ENCODE peak calls at places on chromosomes 2 and 18, in ten cellular contexts. P is A549, G is Peyer's patch, H is heart right ventricle, Z is hepatocyte, F is upper lobe of right lung, I is body of pancreas, N is tibial artery, T is adrenal gland, V is colonic mucosa. O is an unnamed sample. For H3K4me1, the result is how much of the 10 kb centered on the place peaks cover.

GRCh38 chr2:122028371-122029102 is 273.1 kb downstream of the TSN start:
- DNase-seq in H (no peak), N (no peak), I (no peak), F (no peak), T (no peak), P (no peak), V (no peak), G (no peak), Z (no peak), O (no peak)

GRCh38 chr2:26757873-26758789 is 6.0 kb upstream of the SLC35F6 start:
- DNase-seq in I (peak), Z (peak), V (peak), P (peak), F (no peak), T (peak), H (peak), N (no peak), G (no peak), O (no peak)

GRCh38 chr18:8617907-8618306 is 8.7 kb downstream of the RAB12 start:
- DNase-seq in I (no peak), G (no peak), T (no peak), P (no peak), V (no peak), F (no peak), H (no peak), Z (no peak), N (no peak), O (no peak)

GRCh38 chr2:155983850-155984249 is 348.7 kb downstream of the NR4A2 start:
- DNase-seq in V (no peak), H (no peak), I (no peak), T (no peak), N (no peak), F (no peak), Z (no peak), P (no peak), G (no peak), O (no peak)

GRCh38 chr2:19256239-19256638 is 102.2 kb downstream of the OSR1 start:
- DNase-seq in F (no peak), H (no peak), T (no peak), Z (no peak), I (no peak), G (no peak), V (no peak), P (peak), N (no peak), O (no peak)

GRCh38 chr2:60849165-60849564 is 32.2 kb upstream of the REL start:
- DNase-seq in F (no peak), N (no peak), H (no peak), Z (no peak), I (no peak), V (no peak), G (no peak), P (no peak), T (no peak), O (no peak)

GRCh38 chr2:21041943-21042707 is 1.7 kb downstream of the APOB start:
- DNase-seq in P (no peak), G (no peak), N (no peak), Z (peak), H (no peak), I (no peak), F (no peak), V (no peak), T (no peak), O (no peak)

GRCh38 chr2:218262631-218263586 is 2.1 kb downstream of the GPBAR1 start:
- DNase-seq in H (no peak), G (no peak), F (peak), I (peak), T (no peak), V (no peak), Z (no peak), P (no peak), N (peak), O (no peak)

GRCh38 chr18:56997200-56997599 is 149.7 kb upstream of the BOD1L2 start:
- DNase-seq in I (no peak), Z (no peak), H (no peak), G (no peak), T (no peak), P (no peak), N (no peak), F (no peak), V (no peak), O (no peak)

GRCh38 chr2:54503192-54503591 is 47.1 kb downstream of the SPTBN1 start:
- DNase-seq in P (peak), G (no peak), I (no peak), Z (peak), N (no peak), T (no peak), V (peak), H (no peak), F (no peak), O (no peak)

GRCh38 chr18:68397241-68398035 is 317.5 kb downstream of the TMX3 start:
- DNase-seq in G (no peak), I (no peak), V (no peak), F (no peak), Z (no peak), H (no peak), T (no peak), P (no peak), N (no peak), O (no peak)

GRCh38 chr2:88471083-88471942 is 18.8 kb upstream of the FOXI3 start:
- DNase-seq in V (no peak), Z (no peak), I (no peak), N (no peak), P (no peak), F (peak), G (no peak), H (no peak), T (no peak), O (no peak)

GRCh38 chr2:197926673-197927072 is 122.3 kb downstream of the PLCL1 start:
- DNase-seq in G (no peak), I (no peak), F (no peak), V (no peak), Z (no peak), P (no peak), N (no peak), H (no peak), T (no peak), O (no peak)

GRCh38 chr2:60961457-60961856 is 56.1 kb upstream of the PEX13 start:
- DNase-seq in I (no peak), N (no peak), T (no peak), P (peak), H (no peak), F (no peak), V (no peak), Z (peak), G (no peak), O (no peak)

GRCh38 chr2:160652236-160652635 is 158.6 kb upstream of the RBMS1 start:
- DNase-seq in F (peak), Z (no peak), V (peak), G (peak), H (no peak), P (no peak), T (no peak), N (no peak), I (no peak), O (peak)

GRCh38 chr2:161173541-161174194 is 13.4 kb downstream of the TANK start:
- DNase-seq in P (no peak), I (no peak), H (no peak), T (no peak), F (no peak), Z (no peak), N (no peak), G (no peak), V (no peak), O (no peak)

GRCh38 chr2:29802976-29803375 is 118.4 kb downstream of the ALK start:
- DNase-seq in Z (no peak), P (no peak), H (no peak), G (no peak), I (no peak), V (no peak), F (no peak), T (no peak), N (no peak), O (no peak)

GRCh38 chr2:44596537-44597320 is 235.0 kb downstream of the CAMKMT start:
- DNase-seq in T (no peak), F (no peak), N (no peak), I (no peak), H (no peak), G (no peak), P (no peak), V (no peak), Z (no peak), O (no peak)

GRCh38 chr2:106137944-106138903 is 55.9 kb downstream of the UXS1 start:
- DNase-seq in V (no peak), P (no peak), Z (no peak), H (peak), G (no peak), I (no peak), N (no peak), T (no peak), F (no peak), O (no peak)

GRCh38 chr2:70672990-70673647 is 94.9 kb downstream of the ADD2 start:
- DNase-seq in F (no peak), Z (no peak), T (peak), I (no peak), G (no peak), N (no peak), P (no peak), H (no peak), V (no peak), O (no peak)

GRCh38 chr18:44325903-44326650 is 354.6 kb upstream of the SETBP1 start:
- DNase-seq in Z (peak), P (peak), I (peak), F (no peak), V (peak), N (no peak), H (peak), T (peak), G (peak), O (no peak)

GRCh38 chr2:96819101-96819875 is 3.2 kb downstream of the CNNM3 start:
- DNase-seq in F (peak), T (no peak), I (peak), H (no peak), G (no peak), P (peak), N (no peak), V (peak), Z (peak), O (no peak)

GRCh38 chr2:88950010-88950409 is 258.5 kb downstream of the RPIA start:
- DNase-seq in H (no peak), F (no peak), Z (no peak), I (no peak), P (peak), V (no peak), T (no peak), G (no peak), N (no peak), O (no peak)

GRCh38 chr2:176192351-176192750 is 3.9 kb downstream of the HOXD1 start:
- DNase-seq in T (no peak), V (no peak), P (no peak), F (no peak), I (no peak), G (no peak), N (no peak), Z (no peak), H (no peak), O (no peak)

GRCh38 chr2:235493775-235494715 is at the start of gene AGAP1:
- DNase-seq in V (peak), G (peak), P (peak), Z (peak), F (peak), T (peak), N (peak), H (peak), I (peak), O (peak)

DNA sequence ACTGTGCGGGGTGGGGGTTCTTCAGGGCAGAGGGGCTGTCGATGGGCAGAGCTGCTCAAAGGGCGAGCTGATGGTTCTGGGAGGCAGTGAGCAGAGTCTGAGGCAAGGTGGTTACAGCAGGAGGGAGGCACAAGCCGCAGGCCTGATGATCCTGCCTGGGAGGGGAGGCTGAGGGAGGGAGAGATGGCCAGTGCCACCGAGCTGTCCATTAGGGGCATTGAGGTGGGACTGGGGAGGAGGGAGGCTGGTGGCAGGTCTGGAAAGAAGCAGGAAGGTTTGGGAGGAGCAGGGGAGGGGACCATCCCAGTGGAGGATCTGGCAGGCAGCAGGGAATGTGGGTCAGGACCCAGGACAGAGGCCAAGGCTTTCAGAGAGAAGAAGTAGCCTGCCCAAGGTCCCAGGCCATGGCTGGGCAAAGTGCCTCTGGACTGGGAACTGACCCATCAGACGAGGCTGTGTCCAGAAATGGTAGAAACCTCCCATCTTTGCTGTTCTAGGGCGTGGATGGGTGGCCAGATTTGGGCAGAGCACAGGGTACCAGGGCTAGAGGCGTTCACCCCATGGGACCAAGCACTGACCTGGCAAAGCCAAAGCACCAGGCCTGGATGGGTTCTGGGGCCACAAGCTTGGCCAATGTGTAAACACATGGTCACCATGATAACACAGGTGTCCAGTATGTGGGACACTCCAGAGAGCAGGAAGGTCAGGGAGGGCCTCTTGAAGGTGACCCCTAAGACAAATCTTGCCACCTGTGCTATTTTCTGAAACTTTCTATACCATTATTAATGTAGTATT is 55.5 kb downstream of the INHBB start:
- DNase-seq in G (no peak), P (no peak), H (no peak), N (peak), T (no peak), I (no peak), V (no peak), F (no peak), Z (no peak), O (no peak)
- H3K4me1 ChIP-seq in G (under half), P (half or more), H (under half), N (under half), T (under half), I (under half), V (under half), F (under half), Z (under half), O (under half)

GRCh38 chr2:146730882-146731281 is 1113.9 kb upstream of the ACVR2A start:
- DNase-seq in I (no peak), H (no peak), V (no peak), T (no peak), Z (no peak), P (no peak), G (no peak), F (no peak), N (no peak), O (no peak)

GRCh38 chr2:146734791-146735190 is 1110.0 kb upstream of the ACVR2A start:
- DNase-seq in V (no peak), N (no peak), Z (no peak), G (no peak), T (no peak), F (no peak), I (no peak), H (no peak), P (no peak), O (no peak)

GRCh38 chr2:146734042-146734715 is 1110.7 kb upstream of the ACVR2A start:
- DNase-seq in H (no peak), F (no peak), G (no peak), I (no peak), V (no peak), N (no peak), Z (peak), T (no peak), P (peak), O (no peak)
- TF ChIP-seq CTCF in H (peak), F (peak), G (peak), I (peak), V (peak), N (peak), Z (peak), T (peak), P (peak), O (no peak)

GRCh38 chr2:85635636-85636035 is 19.6 kb downstream of the USP39 start:
- DNase-seq in P (no peak), T (no peak), Z (no peak), N (no peak), V (no peak), H (no peak), I (no peak), G (no peak), F (no peak), O (no peak)
- H3K4me3 ChIP-seq in P (no peak), T (no peak), Z (no peak), N (no peak), V (no peak), H (no peak), I (no peak), G (no peak), F (no peak), O (no peak)

DNA sequence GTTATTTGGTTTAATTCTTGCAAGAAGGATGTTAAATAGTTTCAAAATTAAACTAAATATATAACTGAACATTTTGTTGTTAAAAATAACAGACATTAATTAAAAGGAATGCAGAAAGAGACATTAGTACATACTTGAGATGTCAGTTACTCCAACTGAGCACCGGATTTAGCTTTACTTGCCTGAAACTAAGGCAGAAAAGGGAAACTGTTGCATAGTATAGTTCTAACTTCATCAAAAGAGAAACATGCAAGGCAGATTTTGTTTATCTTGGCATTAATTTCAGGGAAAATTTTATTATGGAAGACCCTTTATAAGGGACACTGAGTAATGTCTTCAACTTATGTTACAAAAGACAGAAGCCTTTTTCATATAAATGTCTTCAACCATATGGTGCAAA is 218.3 kb downstream of the STK39 start:
- DNase-seq in I (no peak), F (no peak), Z (no peak), H (no peak), N (no peak), P (no peak), T (no peak), G (no peak), V (no peak), O (no peak)
- H3K4me1 ChIP-seq in I (under half), F (under half), Z (under half), H (under half), N (under half), P (under half), T (under half), G (under half), V (under half), O (under half)

GRCh38 chr2:147846382-147847081 is 1.7 kb downstream of the ACVR2A start:
- DNase-seq in Z (no peak), I (no peak), T (no peak), N (no peak), H (no peak), G (no peak), V (no peak), P (no peak), F (no peak), O (no peak)

GRCh38 chr2:147844691-147845607 is at the start of gene ACVR2A:
- DNase-seq in Z (peak), G (peak), P (peak), N (peak), I (peak), F (peak), V (peak), T (peak), H (peak), O (peak)

GRCh38 chr2:147843421-147843863 is 1.4 kb upstream of the ACVR2A start:
- DNase-seq in V (no peak), F (no peak), G (no peak), P (no peak), T (no peak), Z (no peak), H (no peak), N (no peak), I (no peak), O (no peak)

GRCh38 chr2:147845608-147846002 is 776 bp downstream of the ACVR2A start:
- DNase-seq in G (no peak), H (no peak), N (no peak), V (no peak), F (no peak), T (no peak), P (no peak), I (no peak), Z (no peak), O (no peak)

GRCh38 chr2:147843864-147844690 is 752 bp upstream of the ACVR2A start:
- DNase-seq in T (peak), F (peak), H (peak), G (peak), Z (peak), P (peak), I (peak), V (peak), N (peak), O (peak)
- TF ChIP-seq CTCF in T (no peak), F (peak), H (peak), G (peak), Z (peak), P (peak), I (no peak), V (no peak), N (peak), O (peak)

DNA sequence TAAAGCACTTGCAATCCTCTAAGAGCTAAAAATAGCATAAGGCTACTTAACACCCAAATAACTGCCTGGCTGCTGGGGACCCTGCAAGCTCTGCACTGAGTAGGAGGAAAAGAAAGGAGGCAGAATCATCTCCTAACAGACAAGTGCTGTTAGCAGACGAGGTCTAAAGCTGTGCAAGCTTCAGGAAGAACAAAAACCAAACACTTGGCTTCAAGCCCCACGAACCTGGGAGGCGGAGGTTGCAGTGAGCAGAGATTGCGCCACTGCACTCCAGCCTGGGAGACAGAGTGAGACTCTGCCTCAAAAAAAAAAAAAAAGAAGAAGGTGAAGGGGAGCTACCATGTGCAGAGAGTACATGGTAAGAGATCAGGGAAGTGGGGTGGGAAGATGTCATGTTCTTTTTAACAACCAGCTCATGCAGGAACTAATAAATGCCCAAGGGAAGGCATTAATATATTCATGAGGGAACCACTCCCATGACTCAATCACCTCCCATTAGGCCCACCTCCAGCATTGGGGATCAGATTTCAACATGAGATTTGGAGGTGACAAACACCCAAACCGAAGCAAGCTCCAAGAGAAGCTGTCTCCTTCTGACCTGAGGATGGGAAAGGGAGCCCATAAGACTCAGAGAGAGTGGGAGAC is 28.8 kb upstream of the INO80C start:
- DNase-seq in G (no peak), P (no peak), N (no peak), F (peak), I (peak), Z (no peak), H (no peak), V (no peak), T (peak), O (no peak)
- H3K4me3 ChIP-seq in G (no peak), P (no peak), N (peak), F (peak), I (no peak), Z (no peak), H (peak), V (no peak), T (no peak), O (no peak)

DNA sequence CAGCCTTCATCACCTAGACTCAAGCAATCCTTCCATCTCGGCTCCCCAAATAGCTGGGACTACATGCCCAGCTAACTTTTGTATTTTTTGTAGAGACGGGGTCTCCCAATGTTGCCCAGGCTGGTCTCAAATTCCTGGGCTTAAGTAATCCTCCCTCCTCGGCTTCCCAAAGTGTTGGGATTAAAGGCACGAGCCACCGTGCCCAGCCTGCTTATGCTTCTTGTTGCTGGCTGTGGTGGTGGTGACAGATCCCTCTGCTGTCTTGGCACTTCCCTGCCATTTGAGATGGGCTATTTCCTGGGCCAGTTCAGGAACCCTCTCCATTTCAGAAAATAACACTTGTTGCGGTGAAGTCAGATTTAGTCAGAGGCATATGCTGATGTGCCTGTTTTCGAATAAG is 28.8 kb downstream of the GATA6 start:
- DNase-seq in I (no peak), Z (no peak), G (no peak), F (no peak), N (no peak), H (no peak), T (no peak), P (no peak), V (no peak), O (no peak)
- H3K4me1 ChIP-seq in I (half or more), Z (half or more), G (under half), F (under half), N (half or more), H (half or more), T (half or more), P (under half), V (under half), O (half or more)

GRCh38 chr2:64562148-64562784 is 38.1 kb downstream of the AFTPH start:
- DNase-seq in V (no peak), T (no peak), F (no peak), H (no peak), I (no peak), P (peak), Z (no peak), G (no peak), N (no peak), O (no peak)
- TF ChIP-seq CTCF in V (peak), T (peak), F (peak), H (peak), I (peak), P (peak), Z (peak), G (peak), N (peak), O (peak)

O was measured in ascending aorta.